ENCODE peak calls at places on chromosomes 13 and 19, in seven cellular contexts. E is fibroblast of lung, F is mammary epithelial cell, R is breast epithelium, H is heart left ventricle, J is K562, D is cardiac muscle cell. N is an unnamed sample.

GRCh38 chr13:41515491-41516139 is 58.3 kb downstream of the RGCC start:
- DNase-seq in E (no peak), F (no peak), R (no peak), H (no peak), J (no peak), D (no peak), N (no peak)

GRCh38 chr13:24185591-24186232 is 25.2 kb downstream of the SPATA13 start:
- DNase-seq in E (peak; percentile 67), F (no peak), R (no peak), H (no peak), J (no peak), D (peak; percentile 60), N (no peak)

GRCh38 chr13:36920612-36921185 is 661 bp upstream of the SMAD9 start:
- DNase-seq in E (peak; percentile 2), F (no peak), R (no peak), H (no peak), J (no peak), D (no peak), N (peak; percentile 12)

GRCh38 chr19:37932985-37933953 is 26.3 kb downstream of the SIPA1L3 start:
- DNase-seq in E (peak; percentile 71), F (peak; percentile 70), R (no peak), H (no peak), J (no peak), D (peak; percentile 18), N (no peak)

GRCh38 chr19:32750441-32751055 is 31.0 kb downstream of the TDRD12 start:
- DNase-seq in E (no peak), F (no peak), R (no peak), H (no peak), J (no peak), D (peak; percentile 2), N (no peak)

GRCh38 chr19:14368011-14368513 is 13.2 kb upstream of the ADGRE5 start:
- DNase-seq in E (no peak), F (no peak), R (no peak), H (no peak), J (no peak), D (peak; percentile 21), N (no peak)

GRCh38 chr19:51689751-51690358 is 3.3 kb upstream of the SPACA6 start:
- DNase-seq in E (peak; percentile 46), F (no peak), R (no peak), H (peak; percentile 61), J (peak; percentile 43), D (peak; percentile 68), N (no peak)

GRCh38 chr13:99968521-99969367 is 2.8 kb downstream of the ZIC5 start:
- DNase-seq in E (no peak), F (no peak), R (no peak), H (no peak), J (peak; percentile 10), D (no peak), N (peak; percentile 67)

GRCh38 chr19:16836115-16836905 is 7.1 kb downstream of the SIN3B start:
- DNase-seq in E (peak; percentile 32), F (peak; percentile 54), R (no peak), H (peak; percentile 40), J (no peak), D (peak; percentile 18), N (no peak)

GRCh38 chr19:35120492-35120891 is 4.9 kb downstream of the FXYD3 start:
- DNase-seq in E (peak; percentile 58), F (peak; percentile 98), R (no peak), H (peak; percentile 39), J (no peak), D (peak; percentile 29), N (no peak)

GRCh38 chr19:58009666-58010301 is 7.2 kb upstream of the ZNF606 start:
- DNase-seq in E (peak; percentile 81), F (peak; percentile 84), R (peak; percentile 93), H (peak; percentile 90), J (peak; percentile 68), D (peak; percentile 92), N (no peak)

GRCh38 chr19:37817180-37817911 is 38.0 kb upstream of the ZNF573 start:
- DNase-seq in E (peak; percentile 55), F (no peak), R (peak; percentile 82), H (peak; percentile 92), J (peak; percentile 9), D (peak; percentile 64), N (no peak)

GRCh38 chr13:40190656-40191100 is 475.8 kb downstream of the FOXO1 start:
- DNase-seq in E (peak; percentile 89), F (peak; percentile 93), R (no peak), H (peak; percentile 45), J (no peak), D (peak; percentile 86), N (no peak)

GRCh38 chr19:53034054-53034453 is 10.5 kb upstream of the ERVV-2 start:
- DNase-seq in E (no peak), F (no peak), R (no peak), H (no peak), J (no peak), D (no peak), N (no peak)

GRCh38 chr19:53034948-53035675 is 9.4 kb upstream of the ERVV-2 start:
- DNase-seq in E (no peak), F (no peak), R (no peak), H (no peak), J (no peak), D (no peak), N (no peak)

GRCh38 chr19:53041366-53041765 is 3.2 kb upstream of the ERVV-2 start:
- DNase-seq in E (no peak), F (peak; percentile 14), R (no peak), H (no peak), J (no peak), D (no peak), N (no peak)

DNA sequence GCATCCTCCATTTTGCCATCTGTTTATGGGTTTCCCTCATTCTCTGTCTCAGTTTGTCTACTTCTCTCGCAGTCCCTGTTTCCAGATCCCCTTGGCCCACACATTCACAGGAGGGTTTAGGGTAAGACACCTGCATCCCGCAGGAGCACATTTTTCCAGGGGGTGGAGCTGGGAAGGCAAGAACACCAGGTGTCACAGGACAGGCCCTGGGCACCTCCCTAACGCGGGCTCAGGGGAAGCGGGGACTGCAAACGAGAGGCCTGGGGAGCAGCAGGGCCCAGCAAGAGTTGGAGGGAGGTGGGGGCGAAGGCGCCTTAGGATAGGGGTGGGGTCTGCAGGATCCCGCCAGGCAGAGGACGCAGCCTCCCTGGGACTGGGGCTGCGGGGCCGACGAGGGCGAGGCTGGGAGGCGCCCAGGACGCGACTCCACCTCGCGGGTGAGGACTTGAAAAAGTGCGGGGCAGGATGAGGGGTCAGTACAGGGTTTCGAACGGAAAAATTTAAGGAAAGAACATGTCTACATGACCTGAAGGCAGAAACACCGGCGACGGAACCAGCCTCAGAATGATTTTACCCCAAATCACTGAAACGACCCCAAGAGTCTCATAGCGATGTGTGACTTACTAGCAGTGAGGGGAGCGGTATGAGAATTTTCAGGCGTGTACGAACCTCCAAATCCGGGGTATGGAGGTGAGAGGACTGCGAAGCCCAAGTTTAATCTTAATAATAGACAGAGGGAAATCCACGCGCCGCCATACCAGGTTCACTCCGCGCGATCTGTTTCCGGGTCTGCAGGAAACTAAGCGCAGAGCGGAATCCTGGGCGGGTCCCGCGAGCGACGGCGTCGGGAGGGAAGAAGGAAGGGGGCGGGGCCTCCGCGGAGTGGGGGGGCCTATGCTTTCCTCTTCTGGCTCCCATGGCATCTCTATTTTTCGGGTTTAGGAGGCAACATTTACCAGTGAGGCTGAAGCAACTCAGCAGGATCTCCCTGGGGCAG is 7.1 kb upstream of the ERVV-2 start:
- DNase-seq in E (peak; percentile 60), F (peak; percentile 53), R (no peak), H (peak; percentile 38), J (peak; percentile 39), D (peak; percentile 67), N (no peak)
- H3K4me3 ChIP-seq in E (peak overlapping the region; percentile 68), F (peak overlapping the region; percentile 39), R (no peak overlapping the region), H (peak overlapping the region; percentile 52), J (peak overlapping the region; percentile 37), D (peak overlapping the region; percentile 81), N (peak overlapping the region; percentile 13)

GRCh38 chr19:6223461-6224307 is 56.1 kb downstream of the MLLT1 start:
- DNase-seq in E (no peak), F (no peak), R (no peak), H (peak; percentile 57), J (no peak), D (no peak), N (no peak)

GRCh38 chr19:6221220-6221877 is 58.4 kb downstream of the MLLT1 start:
- DNase-seq in E (no peak), F (no peak), R (no peak), H (no peak), J (no peak), D (no peak), N (no peak)

GRCh38 chr19:6222884-6223283 is 56.9 kb downstream of the MLLT1 start:
- DNase-seq in E (no peak), F (peak; percentile 42), R (no peak), H (no peak), J (no peak), D (no peak), N (no peak)

GRCh38 chr19:6220385-6221191 is 59.2 kb downstream of the MLLT1 start:
- DNase-seq in E (no peak), F (no peak), R (no peak), H (peak; percentile 67), J (no peak), D (peak; percentile 85), N (no peak)

GRCh38 chr19:6221878-6222746 is 57.7 kb downstream of the MLLT1 start:
- DNase-seq in E (no peak), F (no peak), R (no peak), H (no peak), J (no peak), D (no peak), N (no peak)
- H3K36me3 ChIP-seq in E (peaks cover 22% of the 10 kb centered on the region), F (no peaks in the 10 kb centered on the region), R (no peaks in the 10 kb centered on the region), H (peaks cover 4% of the 10 kb centered on the region), J (peaks cover 77% of the 10 kb centered on the region), D (peaks cover 13% of the 10 kb centered on the region), N (peaks cover 74% of the 10 kb centered on the region)

GRCh38 chr19:54905411-54905810 is 537 bp upstream of the NCR1 start:
- DNase-seq in E (no peak), F (no peak), R (no peak), H (no peak), J (no peak), D (no peak), N (no peak)

GRCh38 chr19:54903303-54903702 is 2.6 kb upstream of the NCR1 start:
- DNase-seq in E (no peak), F (no peak), R (no peak), H (no peak), J (no peak), D (no peak), N (no peak)

GRCh38 chr19:54906819-54907218 is 871 bp downstream of the NCR1 start:
- DNase-seq in E (no peak), F (no peak), R (no peak), H (no peak), J (no peak), D (no peak), N (no peak)

DNA sequence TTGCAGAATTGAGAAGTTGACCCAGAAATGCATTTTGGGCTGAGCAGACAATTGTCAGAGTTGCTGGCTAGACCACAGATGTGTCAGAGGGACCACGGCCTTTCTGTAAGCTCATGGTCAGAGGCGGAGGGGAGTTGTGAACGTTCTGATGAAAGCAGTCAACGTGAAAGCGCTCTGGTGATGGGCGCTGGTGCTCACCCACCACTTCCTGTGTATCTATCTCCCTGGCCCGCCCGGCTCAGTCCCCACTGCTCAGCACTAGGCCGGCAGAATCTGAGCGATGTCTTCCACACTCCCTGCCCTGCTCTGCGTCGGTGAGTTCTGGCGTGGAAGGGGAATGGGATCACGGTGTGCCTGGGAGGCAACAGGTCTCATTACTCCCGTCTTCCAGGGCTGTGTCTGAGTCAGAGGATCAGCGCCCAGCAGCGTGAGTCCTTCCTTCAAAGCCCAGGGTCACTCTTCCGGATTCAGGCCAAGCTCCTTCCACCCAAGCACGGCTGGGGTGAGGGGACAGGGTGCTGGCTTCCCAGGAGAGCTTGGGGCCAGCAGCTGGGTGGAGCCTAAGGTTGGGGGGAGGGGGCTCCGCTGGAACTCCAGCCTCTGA is at the start of gene NCR1:
- DNase-seq in E (no peak), F (no peak), R (no peak), H (no peak), J (peak; percentile 43), D (no peak), N (no peak)
- H3K9me3 ChIP-seq in E (no peaks in the 10 kb centered on the region), F (peaks cover 2% of the 10 kb centered on the region), R (no peaks in the 10 kb centered on the region), H (no peaks in the 10 kb centered on the region), J (no peaks in the 10 kb centered on the region), D (no peaks in the 10 kb centered on the region), N (no peaks in the 10 kb centered on the region)

GRCh38 chr13:80572867-80573266 is 231.9 kb upstream of the SPRY2 start:
- DNase-seq in E (no peak), F (no peak), R (no peak), H (no peak), J (no peak), D (no peak), N (no peak)
- H3K4me3 ChIP-seq in E (no peak overlapping the region), F (no peak overlapping the region), R (no peak overlapping the region), H (no peak overlapping the region), J (no peak overlapping the region), D (no peak overlapping the region), N (no peak overlapping the region)